ENCODE peak calls at places on chromosomes 16 and 17, in eight cellular contexts. One of them, this sample, is unnamed.

GRCh38 chr17:39813631-39814030 is 50.5 kb downstream of the IKZF3 start:
- DNase-seq in fibroblast of lung: no peak
- DNase-seq in body of pancreas: no peak
- DNase-seq in cardiac muscle cell: no peak
- DNase-seq in brain microvascular endothelial cell: no peak
- DNase-seq in left lung: no peak
- DNase-seq in A673: no peak
- DNase-seq in neuronal stem cell: no peak
- DNase-seq in this sample: no peak

GRCh38 chr17:61453563-61453962 is 1.3 kb downstream of the TBX4 start:
- DNase-seq in fibroblast of lung: peak; percentile 54
- DNase-seq in body of pancreas: no peak
- DNase-seq in cardiac muscle cell: no peak
- DNase-seq in brain microvascular endothelial cell: no peak
- DNase-seq in left lung: no peak
- DNase-seq in A673: no peak
- DNase-seq in neuronal stem cell: no peak
- DNase-seq in this sample: no peak

GRCh38 chr17:45976755-45977505 is 22.1 kb upstream of the STH start:
- DNase-seq in fibroblast of lung: no peak
- DNase-seq in body of pancreas: no peak
- DNase-seq in cardiac muscle cell: peak; percentile 15
- DNase-seq in brain microvascular endothelial cell: peak; percentile 45
- DNase-seq in left lung: no peak
- DNase-seq in A673: no peak
- DNase-seq in neuronal stem cell: no peak
- DNase-seq in this sample: no peak

GRCh38 chr16:46732561-46732960 is 15.6 kb downstream of the MYLK3 start:
- DNase-seq in fibroblast of lung: no peak
- DNase-seq in body of pancreas: no peak
- DNase-seq in cardiac muscle cell: no peak
- DNase-seq in brain microvascular endothelial cell: no peak
- DNase-seq in left lung: no peak
- DNase-seq in A673: no peak
- DNase-seq in neuronal stem cell: no peak
- DNase-seq in this sample: no peak

GRCh38 chr17:36777118-36777517 is 160.2 kb upstream of the LHX1 start:
- DNase-seq in fibroblast of lung: no peak
- DNase-seq in body of pancreas: no peak
- DNase-seq in cardiac muscle cell: peak; percentile 75
- DNase-seq in brain microvascular endothelial cell: no peak
- DNase-seq in left lung: no peak
- DNase-seq in A673: no peak
- DNase-seq in neuronal stem cell: peak; percentile 54
- DNase-seq in this sample: no peak

GRCh38 chr17:50865060-50865867 is 890 bp downstream of the TOB1 start:
- DNase-seq in fibroblast of lung: peak; percentile 42
- DNase-seq in body of pancreas: peak; percentile 77
- DNase-seq in cardiac muscle cell: peak; percentile 66
- DNase-seq in brain microvascular endothelial cell: peak; percentile 12
- DNase-seq in left lung: peak; percentile 61
- DNase-seq in A673: peak; percentile 70
- DNase-seq in neuronal stem cell: peak; percentile 50
- DNase-seq in this sample: no peak

GRCh38 chr17:49528966-49529365 is 33.9 kb downstream of the NGFR start:
- DNase-seq in fibroblast of lung: no peak
- DNase-seq in body of pancreas: no peak
- DNase-seq in cardiac muscle cell: no peak
- DNase-seq in brain microvascular endothelial cell: no peak
- DNase-seq in left lung: no peak
- DNase-seq in A673: no peak
- DNase-seq in neuronal stem cell: no peak
- DNase-seq in this sample: no peak

GRCh38 chr17:65745241-65745640 is 183.8 kb upstream of the AXIN2 start:
- DNase-seq in fibroblast of lung: no peak
- DNase-seq in body of pancreas: no peak
- DNase-seq in cardiac muscle cell: no peak
- DNase-seq in brain microvascular endothelial cell: no peak
- DNase-seq in left lung: no peak
- DNase-seq in A673: no peak
- DNase-seq in neuronal stem cell: no peak
- DNase-seq in this sample: no peak

GRCh38 chr17:74852237-74853047 is 7.2 kb downstream of the GRIN2C start:
- DNase-seq in fibroblast of lung: no peak
- DNase-seq in body of pancreas: peak; percentile 40
- DNase-seq in cardiac muscle cell: peak; percentile 84
- DNase-seq in brain microvascular endothelial cell: no peak
- DNase-seq in left lung: no peak
- DNase-seq in A673: no peak
- DNase-seq in neuronal stem cell: peak; percentile 80
- DNase-seq in this sample: no peak

GRCh38 chr17:17783121-17783824 is 53.5 kb downstream of the SREBF1 start:
- DNase-seq in fibroblast of lung: peak; percentile 21
- DNase-seq in body of pancreas: peak; percentile 81
- DNase-seq in cardiac muscle cell: peak; percentile 84
- DNase-seq in brain microvascular endothelial cell: no peak
- DNase-seq in left lung: peak; percentile 68
- DNase-seq in A673: peak; percentile 82
- DNase-seq in neuronal stem cell: peak; percentile 81
- DNase-seq in this sample: no peak

GRCh38 chr17:49496183-49496865 is 1.2 kb downstream of the NGFR start:
- DNase-seq in fibroblast of lung: peak; percentile 40
- DNase-seq in body of pancreas: peak; percentile 79
- DNase-seq in cardiac muscle cell: peak; percentile 89
- DNase-seq in brain microvascular endothelial cell: no peak
- DNase-seq in left lung: peak; percentile 71
- DNase-seq in A673: peak; percentile 86
- DNase-seq in neuronal stem cell: peak; percentile 80
- DNase-seq in this sample: no peak

GRCh38 chr16:56767018-56767417 is 37.1 kb downstream of the NUP93 start:
- DNase-seq in fibroblast of lung: no peak
- DNase-seq in body of pancreas: no peak
- DNase-seq in cardiac muscle cell: peak; percentile 72
- DNase-seq in brain microvascular endothelial cell: no peak
- DNase-seq in left lung: peak; percentile 39
- DNase-seq in A673: no peak
- DNase-seq in neuronal stem cell: no peak
- DNase-seq in this sample: no peak

GRCh38 chr17:42679001-42679491 is 2.3 kb upstream of the PLEKHH3 start:
- DNase-seq in fibroblast of lung: peak; percentile 36
- DNase-seq in body of pancreas: peak; percentile 81
- DNase-seq in cardiac muscle cell: peak; percentile 78
- DNase-seq in brain microvascular endothelial cell: peak; percentile 45
- DNase-seq in left lung: peak; percentile 72
- DNase-seq in A673: peak; percentile 62
- DNase-seq in neuronal stem cell: no peak
- DNase-seq in this sample: no peak

DNA sequence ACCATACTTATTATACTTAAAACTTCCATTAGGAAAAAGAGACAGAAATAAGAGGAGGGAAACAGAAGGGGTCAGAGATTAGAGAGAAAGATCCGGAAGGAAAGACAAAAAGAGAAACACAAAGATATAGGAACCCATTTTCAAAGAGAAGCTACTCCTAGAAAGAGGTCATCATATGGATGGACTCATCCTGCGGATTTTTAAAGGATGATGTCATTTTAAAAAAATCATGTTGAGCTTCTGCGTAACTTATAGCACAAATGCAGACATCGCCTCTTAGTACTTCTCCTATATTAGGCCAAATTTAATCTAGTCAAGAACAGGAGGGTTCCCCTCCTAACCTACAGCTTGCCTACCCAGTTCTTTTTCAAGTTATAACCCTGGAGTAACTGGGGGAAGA is 18.1 kb downstream of the EFTUD2 start:
- DNase-seq in fibroblast of lung: no peak
- DNase-seq in body of pancreas: no peak
- DNase-seq in cardiac muscle cell: no peak
- DNase-seq in brain microvascular endothelial cell: no peak
- DNase-seq in left lung: no peak
- DNase-seq in A673: no peak
- DNase-seq in neuronal stem cell: no peak
- DNase-seq in this sample: no peak
- H3K36me3 ChIP-seq in fibroblast of lung: peaks cover 14% of the 10 kb centered on the region
- H3K36me3 ChIP-seq in body of pancreas: peaks cover 32% of the 10 kb centered on the region
- H3K36me3 ChIP-seq in cardiac muscle cell: peaks cover 69% of the 10 kb centered on the region
- H3K36me3 ChIP-seq in brain microvascular endothelial cell: peaks cover 75% of the 10 kb centered on the region
- H3K36me3 ChIP-seq in left lung: peaks cover 100% of the 10 kb centered on the region
- H3K36me3 ChIP-seq in A673: peaks cover 26% of the 10 kb centered on the region
- H3K36me3 ChIP-seq in neuronal stem cell: peaks cover 35% of the 10 kb centered on the region
- H3K36me3 ChIP-seq in this sample: no peaks in the 10 kb centered on the region

GRCh38 chr16:81913222-81913621 is 98.0 kb downstream of the SDR42E1 start:
- DNase-seq in fibroblast of lung: no peak
- DNase-seq in body of pancreas: no peak
- DNase-seq in cardiac muscle cell: no peak
- DNase-seq in brain microvascular endothelial cell: no peak
- DNase-seq in left lung: no peak
- DNase-seq in A673: no peak
- DNase-seq in neuronal stem cell: no peak
- DNase-seq in this sample: no peak

GRCh38 chr16:81907681-81908080 is 103.6 kb downstream of the SDR42E1 start:
- DNase-seq in fibroblast of lung: no peak
- DNase-seq in body of pancreas: no peak
- DNase-seq in cardiac muscle cell: no peak
- DNase-seq in brain microvascular endothelial cell: no peak
- DNase-seq in left lung: no peak
- DNase-seq in A673: no peak
- DNase-seq in neuronal stem cell: no peak
- DNase-seq in this sample: no peak

GRCh38 chr16:81912395-81912794 is 98.9 kb downstream of the SDR42E1 start:
- DNase-seq in fibroblast of lung: no peak
- DNase-seq in body of pancreas: no peak
- DNase-seq in cardiac muscle cell: no peak
- DNase-seq in brain microvascular endothelial cell: no peak
- DNase-seq in left lung: no peak
- DNase-seq in A673: no peak
- DNase-seq in neuronal stem cell: no peak
- DNase-seq in this sample: no peak

GRCh38 chr16:81908466-81909230 is 102.6 kb downstream of the SDR42E1 start:
- DNase-seq in fibroblast of lung: no peak
- DNase-seq in body of pancreas: no peak
- DNase-seq in cardiac muscle cell: no peak
- DNase-seq in brain microvascular endothelial cell: no peak
- DNase-seq in left lung: no peak
- DNase-seq in A673: no peak
- DNase-seq in neuronal stem cell: no peak
- DNase-seq in this sample: no peak

DNA sequence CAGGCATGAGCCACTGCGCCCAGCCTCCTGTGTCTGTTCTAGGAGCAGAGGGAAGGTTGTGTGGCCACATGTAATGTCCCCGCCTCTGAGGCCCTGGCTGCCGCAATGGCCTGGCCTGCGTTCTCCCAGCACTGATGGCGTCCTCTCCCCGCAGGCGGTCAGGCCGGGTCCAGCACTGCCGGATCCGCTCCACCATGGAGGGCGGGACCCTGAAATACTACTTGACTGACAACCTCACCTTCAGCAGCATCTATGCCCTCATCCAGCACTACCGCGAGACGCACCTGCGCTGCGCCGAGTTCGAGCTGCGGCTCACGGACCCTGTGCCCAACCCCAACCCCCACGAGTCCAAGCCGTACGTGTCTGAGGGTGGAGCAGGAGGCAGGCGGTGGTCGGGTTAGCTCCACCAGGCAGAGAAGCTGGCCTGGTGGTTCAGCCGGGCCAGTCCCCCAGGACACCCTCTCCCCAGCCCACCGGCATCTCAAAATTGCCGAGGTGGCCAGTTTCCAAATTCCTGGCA is 100.8 kb downstream of the SDR42E1 start:
- DNase-seq in fibroblast of lung: no peak
- DNase-seq in body of pancreas: no peak
- DNase-seq in cardiac muscle cell: no peak
- DNase-seq in brain microvascular endothelial cell: no peak
- DNase-seq in left lung: no peak
- DNase-seq in A673: no peak
- DNase-seq in neuronal stem cell: no peak
- DNase-seq in this sample: no peak
- H3K36me3 ChIP-seq in fibroblast of lung: no peaks in the 10 kb centered on the region
- H3K36me3 ChIP-seq in body of pancreas: no peaks in the 10 kb centered on the region
- H3K36me3 ChIP-seq in cardiac muscle cell: no peaks in the 10 kb centered on the region
- H3K36me3 ChIP-seq in brain microvascular endothelial cell: no peaks in the 10 kb centered on the region
- H3K36me3 ChIP-seq in left lung: peaks cover 87% of the 10 kb centered on the region
- H3K36me3 ChIP-seq in A673: no peaks in the 10 kb centered on the region
- H3K36me3 ChIP-seq in neuronal stem cell: no peaks in the 10 kb centered on the region
- H3K36me3 ChIP-seq in this sample: no peaks in the 10 kb centered on the region

DNA sequence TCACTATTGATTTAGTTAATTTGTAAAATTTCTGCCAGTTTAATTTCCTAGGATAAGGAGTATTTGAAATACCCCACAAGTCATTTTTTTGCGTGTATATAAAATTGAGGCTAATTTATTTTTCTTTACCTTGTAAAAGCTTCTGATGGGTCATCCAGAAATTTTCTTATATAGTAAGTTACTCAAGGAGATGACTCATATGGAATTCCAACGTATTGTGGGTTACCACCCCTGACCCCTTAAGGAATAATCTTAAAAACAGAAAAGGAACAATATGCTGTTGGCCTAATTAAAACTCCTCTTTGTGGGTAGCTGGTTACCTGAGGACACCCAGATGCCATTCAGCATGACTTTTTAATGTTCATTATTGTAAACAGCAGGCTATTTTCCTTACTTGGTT is 13.6 kb downstream of the HEATR6 start:
- DNase-seq in fibroblast of lung: peak; percentile 42
- DNase-seq in body of pancreas: no peak
- DNase-seq in cardiac muscle cell: no peak
- DNase-seq in brain microvascular endothelial cell: no peak
- DNase-seq in left lung: no peak
- DNase-seq in A673: no peak
- DNase-seq in neuronal stem cell: no peak
- DNase-seq in this sample: no peak
- H3K36me3 ChIP-seq in fibroblast of lung: peaks cover 10% of the 10 kb centered on the region
- H3K36me3 ChIP-seq in body of pancreas: peaks cover 28% of the 10 kb centered on the region
- H3K36me3 ChIP-seq in cardiac muscle cell: peaks cover 62% of the 10 kb centered on the region
- H3K36me3 ChIP-seq in brain microvascular endothelial cell: peaks cover 19% of the 10 kb centered on the region
- H3K36me3 ChIP-seq in left lung: peaks cover 82% of the 10 kb centered on the region
- H3K36me3 ChIP-seq in A673: peaks cover 57% of the 10 kb centered on the region
- H3K36me3 ChIP-seq in neuronal stem cell: peaks cover 19% of the 10 kb centered on the region
- H3K36me3 ChIP-seq in this sample: no peaks in the 10 kb centered on the region

GRCh38 chr16:87851601-87852000 is 17.7 kb downstream of the SLC7A5 start:
- DNase-seq in fibroblast of lung: no peak
- DNase-seq in body of pancreas: no peak
- DNase-seq in cardiac muscle cell: peak; percentile 51
- DNase-seq in brain microvascular endothelial cell: no peak
- DNase-seq in left lung: no peak
- DNase-seq in A673: no peak
- DNase-seq in neuronal stem cell: no peak
- DNase-seq in this sample: no peak

GRCh38 chr16:87848676-87849345 is 20.5 kb downstream of the SLC7A5 start:
- DNase-seq in fibroblast of lung: no peak
- DNase-seq in body of pancreas: peak; percentile 49
- DNase-seq in cardiac muscle cell: no peak
- DNase-seq in brain microvascular endothelial cell: no peak
- DNase-seq in left lung: no peak
- DNase-seq in A673: no peak
- DNase-seq in neuronal stem cell: no peak
- DNase-seq in this sample: no peak

GRCh38 chr16:87849419-87850008 is 19.8 kb downstream of the SLC7A5 start:
- DNase-seq in fibroblast of lung: no peak
- DNase-seq in body of pancreas: peak; percentile 52
- DNase-seq in cardiac muscle cell: no peak
- DNase-seq in brain microvascular endothelial cell: no peak
- DNase-seq in left lung: no peak
- DNase-seq in A673: no peak
- DNase-seq in neuronal stem cell: no peak
- DNase-seq in this sample: no peak

GRCh38 chr16:87851141-87851587 is 18.1 kb downstream of the SLC7A5 start:
- DNase-seq in fibroblast of lung: no peak
- DNase-seq in body of pancreas: no peak
- DNase-seq in cardiac muscle cell: no peak
- DNase-seq in brain microvascular endothelial cell: no peak
- DNase-seq in left lung: no peak
- DNase-seq in A673: no peak
- DNase-seq in neuronal stem cell: no peak
- DNase-seq in this sample: no peak

GRCh38 chr16:87850009-87851006 is 19.0 kb downstream of the SLC7A5 start:
- DNase-seq in fibroblast of lung: peak; percentile 49
- DNase-seq in body of pancreas: peak; percentile 75
- DNase-seq in cardiac muscle cell: peak; percentile 76
- DNase-seq in brain microvascular endothelial cell: no peak
- DNase-seq in left lung: peak; percentile 67
- DNase-seq in A673: peak; percentile 81
- DNase-seq in neuronal stem cell: peak; percentile 65
- DNase-seq in this sample: no peak
- H3K36me3 ChIP-seq in fibroblast of lung: peaks cover 1% of the 10 kb centered on the region
- H3K36me3 ChIP-seq in body of pancreas: no peaks in the 10 kb centered on the region
- H3K36me3 ChIP-seq in cardiac muscle cell: no peaks in the 10 kb centered on the region
- H3K36me3 ChIP-seq in brain microvascular endothelial cell: peaks cover 68% of the 10 kb centered on the region
- H3K36me3 ChIP-seq in left lung: peaks cover 37% of the 10 kb centered on the region
- H3K36me3 ChIP-seq in A673: peaks cover 75% of the 10 kb centered on the region
- H3K36me3 ChIP-seq in neuronal stem cell: peaks cover 5% of the 10 kb centered on the region
- H3K36me3 ChIP-seq in this sample: no peaks in the 10 kb centered on the region